ENCODE peak calls at places on chromosome 11, in eight cellular contexts. O, G, Y, K, I, M, F and D are unnamed samples.

GRCh38 chr11:120170741-120171261 is 32.9 kb upstream of the TRIM29 start:
- DNase-seq in G (no peak), I (no peak), K (no peak), M (peak), F (no peak), Y (no peak), O (no peak), D (peak)

GRCh38 chr11:108973402-108974119 is 308.7 kb downstream of the DDX10 start:
- DNase-seq in I (peak), G (no peak), O (peak), Y (no peak), K (no peak), F (no peak), M (no peak), D (no peak)

GRCh38 chr11:126570489-126570888 is 215.0 kb downstream of the ST3GAL4 start:
- DNase-seq in M (no peak), Y (no peak), O (no peak), I (no peak), K (no peak), F (no peak), G (no peak), D (no peak)

GRCh38 chr11:112163875-112164521 is at the start of gene IL18:
- DNase-seq in I (no peak), M (no peak), F (no peak), K (no peak), O (peak), G (peak), Y (no peak), D (no peak)

GRCh38 chr11:45872513-45873356 is 12.7 kb upstream of the MAPK8IP1 start:
- DNase-seq in Y (no peak), G (peak), O (peak), M (peak), F (peak), I (peak), K (no peak), D (no peak)

GRCh38 chr11:72675221-72675620 is 999 bp upstream of the PDE2A start:
- DNase-seq in G (no peak), I (no peak), K (no peak), M (no peak), F (no peak), O (no peak), Y (no peak), D (no peak)

GRCh38 chr11:81963018-81963417 is 770.6 kb downstream of the FAM181B start:
- DNase-seq in M (no peak), Y (no peak), I (no peak), O (no peak), F (no peak), G (no peak), K (no peak), D (no peak)

GRCh38 chr11:133787379-133788103 is 57.8 kb downstream of the SPATA19 start:
- DNase-seq in M (no peak), G (peak), O (no peak), I (no peak), F (no peak), Y (no peak), K (no peak), D (no peak)

GRCh38 chr11:45939836-45940235 is 17.4 kb downstream of the LARGE2 start:
- DNase-seq in G (no peak), Y (no peak), O (peak), K (no peak), M (no peak), F (no peak), I (no peak), D (no peak)

GRCh38 chr11:460331-461199 is 10.5 kb downstream of the PTDSS2 start:
- DNase-seq in O (no peak), F (no peak), K (no peak), Y (no peak), M (no peak), I (no peak), G (no peak), D (no peak)

GRCh38 chr11:59954219-59954847 is 9.5 kb upstream of the OOSP4A start:
- DNase-seq in G (no peak), F (no peak), Y (no peak), I (no peak), M (no peak), O (no peak), K (no peak), D (no peak)

GRCh38 chr11:59029490-59029889 is 56.6 kb upstream of the GLYATL1B start:
- DNase-seq in K (no peak), G (no peak), O (no peak), F (no peak), I (no peak), M (no peak), Y (no peak), D (no peak)

GRCh38 chr11:130435671-130436070 is 7.3 kb upstream of the ADAMTS8 start:
- DNase-seq in F (no peak), G (no peak), K (no peak), M (no peak), I (peak), Y (no peak), O (no peak), D (no peak)

GRCh38 chr11:35995872-35996271 is 52.0 kb downstream of the LDLRAD3 start:
- DNase-seq in G (no peak), Y (no peak), K (no peak), M (no peak), O (no peak), F (no peak), I (no peak), D (no peak)

GRCh38 chr11:43010042-43010441 is 301.8 kb upstream of the API5 start:
- DNase-seq in G (no peak), M (no peak), Y (no peak), K (no peak), O (no peak), F (no peak), I (no peak), D (no peak)

GRCh38 chr11:48013269-48013901 is 33.0 kb downstream of the PTPRJ start:
- DNase-seq in G (no peak), F (peak), K (no peak), O (peak), M (no peak), Y (no peak), I (no peak), D (no peak)

GRCh38 chr11:110947100-110947499 is 234.9 kb upstream of the ARHGAP20 start:
- DNase-seq in O (no peak), Y (no peak), M (no peak), F (no peak), I (no peak), K (no peak), G (no peak), D (no peak)

GRCh38 chr11:128482512-128483191 is 104.7 kb downstream of the ETS1 start:
- DNase-seq in Y (no peak), K (no peak), F (peak), M (no peak), O (no peak), G (no peak), I (peak), D (no peak)

GRCh38 chr11:72759468-72759867 is 7.3 kb upstream of the ARAP1 start:
- DNase-seq in O (peak), Y (no peak), K (no peak), G (no peak), I (no peak), M (no peak), F (no peak), D (no peak)

GRCh38 chr11:62726156-62727006 is 876 bp downstream of the HNRNPUL2 start:
- DNase-seq in F (peak), M (no peak), O (peak), G (no peak), Y (no peak), K (no peak), I (no peak), D (no peak)

GRCh38 chr11:122882809-122883681 is 486 bp downstream of the JHY start:
- DNase-seq in K (peak), O (peak), M (peak), I (peak), Y (peak), G (peak), F (peak), D (no peak)

GRCh38 chr11:5257296-5257695 is 2.7 kb upstream of the HBG2 start:
- DNase-seq in O (no peak), G (peak), Y (no peak), M (no peak), F (no peak), K (no peak), I (no peak), D (no peak)

GRCh38 chr11:63510360-63511130 is 4.7 kb downstream of the LGALS12 start:
- DNase-seq in G (no peak), O (no peak), K (no peak), F (no peak), M (no peak), Y (no peak), I (no peak), D (no peak)

GRCh38 chr11:128764617-128765095 is 70.8 kb downstream of the FLI1 start:
- DNase-seq in Y (no peak), M (no peak), K (no peak), I (no peak), O (no peak), G (no peak), F (no peak), D (no peak)

GRCh38 chr11:74204692-74205091 is 33.6 kb downstream of the PPME1 start:
- DNase-seq in K (no peak), I (no peak), G (no peak), F (no peak), Y (no peak), O (no peak), M (no peak), D (no peak)

GRCh38 chr11:26948881-26949280 is 45.0 kb upstream of the FIBIN start:
- DNase-seq in O (no peak), F (no peak), Y (no peak), K (no peak), I (peak), G (no peak), M (no peak), D (no peak)

GRCh38 chr11:74672956-74673895 is 58.0 kb downstream of the CHRDL2 start:
- DNase-seq in M (no peak), F (no peak), K (peak), O (peak), G (no peak), I (peak), Y (no peak), D (no peak)

GRCh38 chr11:89436071-89436470 is 55.1 kb downstream of the NOX4 start:
- DNase-seq in I (peak), O (peak), M (no peak), Y (no peak), G (no peak), K (no peak), F (no peak), D (no peak)

GRCh38 chr11:8766043-8766992 is 83.7 kb downstream of the RPL27A start:
- DNase-seq in I (peak), O (peak), Y (no peak), K (no peak), F (no peak), M (no peak), G (peak), D (no peak)

GRCh38 chr11:2891901-2892214 is 6.3 kb upstream of the CDKN1C start:
- DNase-seq in I (no peak), M (no peak), G (no peak), O (no peak), Y (no peak), F (no peak), K (no peak), D (no peak)

GRCh38 chr11:6251120-6251733 is 8.4 kb upstream of the CCKBR start:
- DNase-seq in G (peak), I (peak), F (peak), K (no peak), Y (no peak), O (peak), M (peak), D (no peak)

GRCh38 chr11:65422633-65423515 is at the start of gene NEAT1:
- DNase-seq in G (peak), Y (peak), I (peak), F (peak), O (peak), K (peak), M (peak), D (peak)